ENCODE peak calls at places on chromosomes 12 and 14, in nine cellular contexts. P, J, N, R, U, K, E, S and G are unnamed samples.

GRCh38 chr12:10115890-10116289 is 14.1 kb downstream of the CLEC7A start:
- DNase-seq in S (no peak), P (no peak), K (no peak), E (no peak), J (no peak), R (no peak), U (no peak), N (no peak), G (no peak)

GRCh38 chr14:67487937-67488893 is at the start of gene TMEM229B:
- DNase-seq in R (peak; percentile 68), K (no peak), N (peak; percentile 86), S (peak; percentile 71), E (peak; percentile 77), U (no peak), J (no peak), P (no peak), G (no peak)

GRCh38 chr12:127485528-127485927 is 781.4 kb upstream of the TMEM132C start:
- DNase-seq in J (no peak), R (peak; percentile 26), P (no peak), U (no peak), N (peak; percentile 17), K (no peak), S (no peak), E (peak; percentile 75), G (no peak)

GRCh38 chr12:48305190-48305589 is 45.5 kb downstream of the ZNF641 start:
- DNase-seq in U (no peak), S (no peak), J (no peak), E (no peak), R (no peak), P (no peak), N (no peak), K (no peak), G (no peak)

GRCh38 chr14:49999216-49999761 is 106.4 kb downstream of the ARF6 start:
- DNase-seq in J (no peak), R (peak; percentile 94), P (no peak), E (peak; percentile 59), K (peak; percentile 71), U (no peak), N (peak; percentile 82), S (peak; percentile 89), G (no peak)

GRCh38 chr12:57047981-57048380 is 1.9 kb downstream of the MYO1A start:
- DNase-seq in E (no peak), N (no peak), J (no peak), U (no peak), R (no peak), K (no peak), P (no peak), S (no peak), G (no peak)

GRCh38 chr12:96239711-96240234 is 45.6 kb downstream of the ELK3 start:
- DNase-seq in N (no peak), R (no peak), E (no peak), U (no peak), S (no peak), J (no peak), P (no peak), K (peak; percentile 70), G (no peak)

GRCh38 chr14:65044596-65044959 is 57.7 kb downstream of the MAX start:
- DNase-seq in S (peak; percentile 97), J (no peak), P (no peak), E (peak; percentile 94), K (peak; percentile 31), N (no peak), U (no peak), R (no peak), G (no peak)

GRCh38 chr12:38720661-38721060 is 184.7 kb downstream of the CPNE8 start:
- DNase-seq in R (no peak), N (no peak), P (no peak), K (no peak), S (no peak), E (no peak), U (no peak), J (no peak), G (no peak)

GRCh38 chr12:12379831-12380730 is 23.2 kb downstream of the BORCS5 start:
- DNase-seq in K (peak; percentile 22), R (no peak), P (no peak), N (no peak), U (no peak), E (no peak), S (no peak), J (no peak), G (no peak)